ENCODE peak calls at places on chromosomes 13 and 19, in six cellular contexts. T, D, R, U, L and J are unnamed samples.

GRCh38 chr13:112940236-112940635 is 28.8 kb upstream of the MCF2L start:
- DNase-seq in D (no peak), R (no peak), T (no peak), L (no peak), U (peak), J (no peak)

GRCh38 chr13:64130170-64130569 is 2714.5 kb upstream of the PCDH20 start:
- DNase-seq in U (no peak), L (no peak), T (no peak), D (peak), R (no peak), J (no peak)

GRCh38 chr19:345320-345879 is 804 bp upstream of the MIER2 start:
- DNase-seq in U (peak), L (no peak), D (no peak), T (no peak), R (no peak), J (peak)

GRCh38 chr19:4550018-4550417 is 9.5 kb downstream of the SEMA6B start:
- DNase-seq in R (no peak), T (no peak), L (no peak), D (no peak), U (no peak), J (no peak)

GRCh38 chr13:99604636-99605035 is 103.4 kb downstream of the TM9SF2 start:
- DNase-seq in U (no peak), D (no peak), R (no peak), T (no peak), L (no peak), J (no peak)

GRCh38 chr13:30510811-30511371 is 45.2 kb upstream of the HMGB1 start:
- DNase-seq in T (peak), R (no peak), L (no peak), U (no peak), D (no peak), J (no peak)

GRCh38 chr13:90336507-90336906 is 1011.0 kb upstream of the MIR17HG start:
- DNase-seq in L (no peak), T (no peak), D (no peak), U (no peak), R (no peak), J (no peak)

GRCh38 chr13:44649118-44649455 is 73.0 kb upstream of the TSC22D1 start:
- DNase-seq in D (no peak), R (no peak), L (no peak), U (no peak), T (no peak), J (no peak)

GRCh38 chr19:16860996-16861395 is 27.8 kb upstream of the F2RL3 start:
- DNase-seq in T (no peak), R (no peak), U (no peak), L (no peak), D (no peak), J (no peak)

GRCh38 chr19:49746206-49746958 is 16.7 kb downstream of the TSKS start:
- DNase-seq in L (peak), D (peak), T (no peak), U (peak), R (peak), J (peak)

GRCh38 chr13:102846261-102847015 is 606 bp downstream of the ERCC5 start:
- DNase-seq in T (peak), U (peak), R (peak), D (peak), L (peak), J (peak)

GRCh38 chr13:111398715-111399299 is 78.4 kb downstream of the TEX29 start:
- DNase-seq in L (no peak), T (no peak), R (no peak), D (peak), U (peak), J (no peak)

GRCh38 chr19:3047307-3048189 is 14.7 kb downstream of the TLE5 start:
- DNase-seq in R (peak), U (peak), D (peak), T (peak), L (peak), J (peak)

GRCh38 chr13:91398413-91399188 is at the start of gene GPC5:
- DNase-seq in R (peak), D (peak), U (peak), T (peak), L (peak), J (peak)

GRCh38 chr13:62696490-62696889 is 1280.8 kb upstream of the PCDH20 start:
- DNase-seq in U (no peak), T (no peak), R (no peak), D (no peak), L (no peak), J (no peak)

GRCh38 chr13:62702502-62702901 is 1286.9 kb upstream of the PCDH20 start:
- DNase-seq in L (no peak), T (no peak), R (no peak), U (no peak), D (no peak), J (no peak)

DNA sequence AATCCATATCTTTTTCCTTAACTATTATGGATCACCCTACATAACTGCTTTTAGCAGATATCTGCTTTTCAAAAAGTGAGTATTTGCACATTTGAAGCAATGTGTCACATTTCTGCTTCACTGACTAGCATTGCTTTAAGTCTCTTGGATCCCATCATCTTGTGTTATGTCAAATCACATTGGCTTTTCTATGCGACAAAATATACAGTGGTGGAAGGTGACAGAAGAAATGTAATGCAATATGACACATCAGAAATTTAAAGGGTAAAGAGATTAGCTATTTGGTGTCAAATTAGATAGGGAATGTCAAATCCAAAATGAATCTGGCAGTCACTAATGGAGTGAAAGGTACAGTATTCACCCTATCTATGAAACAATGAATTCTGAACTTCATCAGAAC is 1282.1 kb upstream of the PCDH20 start:
- DNase-seq in R (no peak), L (no peak), T (no peak), D (no peak), U (no peak), J (no peak)
- TF ChIP-seq POLR2A in R (no peak), L (no peak), T (no peak), D (no peak), U (no peak), J (no peak)

DNA sequence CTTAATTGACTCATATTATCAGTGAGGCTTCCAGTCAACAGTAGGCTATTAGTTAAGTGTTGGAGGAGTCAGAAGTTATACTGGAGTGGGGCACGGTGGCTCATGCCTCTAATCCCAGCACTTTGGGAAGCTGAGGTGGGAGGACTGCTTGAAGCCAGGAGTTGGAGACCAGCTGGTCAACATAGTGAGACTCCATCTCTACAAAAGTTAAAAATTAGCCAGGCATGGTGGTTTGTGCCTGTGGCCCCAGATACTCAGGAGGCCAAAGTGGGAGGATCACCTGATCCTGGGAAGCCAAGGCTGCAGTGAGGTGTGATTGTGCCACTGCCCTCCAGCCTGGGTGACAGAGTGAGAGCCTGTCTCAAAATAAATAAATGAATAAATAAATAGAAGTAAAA is 53.2 kb downstream of the COMP start:
- DNase-seq in U (no peak), L (no peak), R (no peak), T (no peak), D (no peak), J (no peak)
- TF ChIP-seq POLR2A in U (no peak), L (no peak), R (no peak), T (no peak), D (no peak), J (no peak)

GRCh38 chr13:49792550-49793324 is at the start of gene KPNA3:
- DNase-seq in D (peak), R (peak), U (peak), L (peak), T (peak), J (peak)
- TF ChIP-seq POLR2A in D (no peak), R (peak), U (no peak), L (peak), T (no peak), J (peak)

GRCh38 chr19:1435378-1435989 is 2.7 kb upstream of the RPS15 start:
- DNase-seq in R (no peak), U (no peak), D (no peak), L (no peak), T (no peak), J (no peak)
- TF ChIP-seq POLR2A in R (no peak), U (no peak), D (no peak), L (no peak), T (no peak), J (no peak)